ENCODE peak calls at places on chromosomes 11 and 22, in four cellular contexts. One of them, this sample, is unnamed.

GRCh38 chr11:69557266-69557665 is 75.8 kb downstream of the LINC01488 start:
- DNase-seq in GM20000: no peak
- DNase-seq in spleen: no peak
- DNase-seq in EH: no peak
- DNase-seq in this sample: no peak

GRCh38 chr11:19079643-19080440 is 19.3 kb upstream of the MRGPRX2 start:
- DNase-seq in GM20000: no peak
- DNase-seq in spleen: no peak
- DNase-seq in EH: peak; percentile 98
- DNase-seq in this sample: peak; percentile 85

GRCh38 chr11:11550534-11550933 is 71.3 kb downstream of the GALNT18 start:
- DNase-seq in GM20000: no peak
- DNase-seq in spleen: no peak
- DNase-seq in EH: no peak
- DNase-seq in this sample: no peak

GRCh38 chr11:129815596-129816461 is at the start of gene TMEM45B:
- DNase-seq in GM20000: no peak
- DNase-seq in spleen: peak; percentile 78
- DNase-seq in EH: no peak
- DNase-seq in this sample: peak; percentile 29

GRCh38 chr11:88478136-88478785 is 140.7 kb upstream of the CTSC start:
- DNase-seq in GM20000: no peak
- DNase-seq in spleen: no peak
- DNase-seq in EH: peak; percentile 32
- DNase-seq in this sample: no peak

GRCh38 chr11:118398797-118399564 is 2.4 kb upstream of the ATP5MG start:
- DNase-seq in GM20000: peak; percentile 12
- DNase-seq in spleen: no peak
- DNase-seq in EH: no peak
- DNase-seq in this sample: no peak

GRCh38 chr22:46592390-46592872 is 27.8 kb upstream of the GRAMD4 start:
- DNase-seq in GM20000: peak; percentile 78
- DNase-seq in spleen: peak; percentile 92
- DNase-seq in EH: peak; percentile 84
- DNase-seq in this sample: peak; percentile 97

GRCh38 chr11:10695821-10696220 is 2.3 kb upstream of the IRAG1 start:
- DNase-seq in GM20000: no peak
- DNase-seq in spleen: no peak
- DNase-seq in EH: peak; percentile 37
- DNase-seq in this sample: no peak

This sample was measured in osteoblast.